ENCODE peak calls at places on chromosome 13, in four cellular contexts. F is K562, Z is GM12878, R is HepG2. X is an unnamed sample.

GRCh38 chr13:75101348-75101747 is 380.6 kb downstream of the TBC1D4 start:
- DNase-seq in F (no peak), Z (no peak), R (no peak), X (no peak)

GRCh38 chr13:56735537-56735942 is 405.2 kb upstream of the PRR20A start:
- DNase-seq in F (no peak), Z (no peak), R (no peak), X (peak)

GRCh38 chr13:28012383-28012782 is 23.9 kb upstream of the URAD start:
- DNase-seq in F (no peak), Z (no peak), R (no peak), X (no peak)

GRCh38 chr13:76717092-76717491 is 169.1 kb downstream of the KCTD12 start:
- DNase-seq in F (no peak), Z (no peak), R (no peak), X (no peak)

GRCh38 chr13:112859817-112860190 is 109.2 kb upstream of the MCF2L start:
- DNase-seq in F (no peak), Z (no peak), R (no peak), X (no peak)

GRCh38 chr13:112127564-112127963 is 60.6 kb downstream of the SOX1 start:
- DNase-seq in F (no peak), Z (no peak), R (no peak), X (no peak)

GRCh38 chr13:38564751-38565150 is 122.1 kb upstream of the FREM2 start:
- DNase-seq in F (no peak), Z (no peak), R (no peak), X (no peak)

GRCh38 chr13:111947026-111947810 is 119.7 kb upstream of the SOX1 start:
- DNase-seq in F (no peak), Z (no peak), R (no peak), X (no peak)

GRCh38 chr13:27273658-27274425 is 3.2 kb downstream of the RASL11A start:
- DNase-seq in F (no peak), Z (no peak), R (no peak), X (no peak)

GRCh38 chr13:97932006-97932405 is 21.5 kb upstream of the IPO5 start:
- DNase-seq in F (no peak), Z (no peak), R (no peak), X (no peak)

GRCh38 chr13:90591927-90592268 is 755.6 kb upstream of the MIR17HG start:
- DNase-seq in F (no peak), Z (no peak), R (peak), X (peak)

GRCh38 chr13:91544723-91545122 is 146.3 kb downstream of the GPC5 start:
- DNase-seq in F (no peak), Z (no peak), R (peak), X (peak)

GRCh38 chr13:110137677-110138008 is 169.3 kb downstream of the COL4A1 start:
- DNase-seq in F (peak), Z (no peak), R (peak), X (no peak)

GRCh38 chr13:97116754-97117153 is 105.4 kb upstream of the MBNL2 start:
- DNase-seq in F (no peak), Z (no peak), R (no peak), X (peak)

GRCh38 chr13:97567510-97568243 is 133.7 kb downstream of the RAP2A start:
- DNase-seq in F (no peak), Z (peak), R (peak), X (peak)

GRCh38 chr13:106986033-106986484 is 418.1 kb upstream of the ARGLU1 start:
- DNase-seq in F (no peak), Z (no peak), R (no peak), X (peak)

GRCh38 chr13:21813110-21813509 is 142.2 kb downstream of the FGF9 start:
- DNase-seq in F (no peak), Z (no peak), R (no peak), X (peak)

GRCh38 chr13:99280166-99280565 is 22.0 kb upstream of the GPR18 start:
- DNase-seq in F (no peak), Z (no peak), R (no peak), X (no peak)

GRCh38 chr13:105847532-105848295 is 687.7 kb downstream of the EFNB2 start:
- DNase-seq in F (no peak), Z (no peak), R (no peak), X (no peak)

GRCh38 chr13:51221674-51222509 is at the start of gene FAM124A:
- DNase-seq in F (peak), Z (no peak), R (no peak), X (peak)

GRCh38 chr13:106701810-106702341 is 133.9 kb upstream of the ARGLU1 start:
- DNase-seq in F (no peak), Z (no peak), R (no peak), X (no peak)

GRCh38 chr13:51862965-51863364 is 1.2 kb downstream of the CCDC70 start:
- DNase-seq in F (no peak), Z (no peak), R (no peak), X (no peak)

GRCh38 chr13:76009491-76009890 is 373.4 kb downstream of the LMO7 start:
- DNase-seq in F (no peak), Z (no peak), R (no peak), X (no peak)

GRCh38 chr13:39311619-39312018 is 273.4 kb downstream of the NHLRC3 start:
- DNase-seq in F (no peak), Z (no peak), R (no peak), X (no peak)

GRCh38 chr13:59601993-59602392 is 561.7 kb downstream of the DIAPH3 start:
- DNase-seq in F (no peak), Z (no peak), R (no peak), X (no peak)

GRCh38 chr13:33992891-33993336 is 175.0 kb downstream of the RFC3 start:
- DNase-seq in F (no peak), Z (no peak), R (peak), X (no peak)

GRCh38 chr13:75790198-75790970 is 154.3 kb downstream of the LMO7 start:
- DNase-seq in F (no peak), Z (no peak), R (no peak), X (no peak)

GRCh38 chr13:77002590-77003190 is 10.8 kb downstream of the CLN5 start:
- DNase-seq in F (no peak), Z (no peak), R (peak), X (peak)

GRCh38 chr13:39273953-39274352 is 235.7 kb downstream of the NHLRC3 start:
- DNase-seq in F (no peak), Z (no peak), R (no peak), X (peak)

GRCh38 chr13:25966086-25966485 is 85.7 kb downstream of the SHISA2 start:
- DNase-seq in F (no peak), Z (no peak), R (no peak), X (no peak)

GRCh38 chr13:41179593-41180250 is 14.6 kb downstream of the KBTBD7 start:
- DNase-seq in F (no peak), Z (no peak), R (no peak), X (no peak)

GRCh38 chr13:49086711-49087110 is 111.0 kb downstream of the FNDC3A start:
- DNase-seq in F (no peak), Z (no peak), R (no peak), X (no peak)

GRCh38 chr13:47121092-47121763 is 224.4 kb upstream of the HTR2A start:
- DNase-seq in F (peak), Z (no peak), R (no peak), X (no peak)

GRCh38 chr13:38697628-38698333 is 10.9 kb downstream of the FREM2 start:
- DNase-seq in F (no peak), Z (no peak), R (no peak), X (peak)

GRCh38 chr13:51260154-51260553 is 38.0 kb downstream of the FAM124A start:
- DNase-seq in F (no peak), Z (no peak), R (no peak), X (no peak)

GRCh38 chr13:40485611-40486517 is 180.6 kb downstream of the FOXO1 start:
- DNase-seq in F (no peak), Z (no peak), R (no peak), X (no peak)

GRCh38 chr13:98112456-98112855 is 30.4 kb upstream of the FARP1 start:
- DNase-seq in F (no peak), Z (no peak), R (no peak), X (no peak)

GRCh38 chr13:99407906-99408702 is 93.2 kb upstream of the TM9SF2 start:
- DNase-seq in F (no peak), Z (no peak), R (no peak), X (no peak)

GRCh38 chr13:111661052-111661451 is 340.6 kb downstream of the TEX29 start:
- DNase-seq in F (no peak), Z (no peak), R (no peak), X (no peak)

GRCh38 chr13:113732176-113732960 is 26.7 kb upstream of the TMEM255B start:
- DNase-seq in F (no peak), Z (no peak), R (no peak), X (no peak)

GRCh38 chr13:30453727-30454126 is 12.0 kb downstream of the HMGB1 start:
- DNase-seq in F (no peak), Z (no peak), R (no peak), X (no peak)
- TF ChIP-seq EZH2 in F (no peak), Z (no peak), R (no peak), X (no peak)

DNA sequence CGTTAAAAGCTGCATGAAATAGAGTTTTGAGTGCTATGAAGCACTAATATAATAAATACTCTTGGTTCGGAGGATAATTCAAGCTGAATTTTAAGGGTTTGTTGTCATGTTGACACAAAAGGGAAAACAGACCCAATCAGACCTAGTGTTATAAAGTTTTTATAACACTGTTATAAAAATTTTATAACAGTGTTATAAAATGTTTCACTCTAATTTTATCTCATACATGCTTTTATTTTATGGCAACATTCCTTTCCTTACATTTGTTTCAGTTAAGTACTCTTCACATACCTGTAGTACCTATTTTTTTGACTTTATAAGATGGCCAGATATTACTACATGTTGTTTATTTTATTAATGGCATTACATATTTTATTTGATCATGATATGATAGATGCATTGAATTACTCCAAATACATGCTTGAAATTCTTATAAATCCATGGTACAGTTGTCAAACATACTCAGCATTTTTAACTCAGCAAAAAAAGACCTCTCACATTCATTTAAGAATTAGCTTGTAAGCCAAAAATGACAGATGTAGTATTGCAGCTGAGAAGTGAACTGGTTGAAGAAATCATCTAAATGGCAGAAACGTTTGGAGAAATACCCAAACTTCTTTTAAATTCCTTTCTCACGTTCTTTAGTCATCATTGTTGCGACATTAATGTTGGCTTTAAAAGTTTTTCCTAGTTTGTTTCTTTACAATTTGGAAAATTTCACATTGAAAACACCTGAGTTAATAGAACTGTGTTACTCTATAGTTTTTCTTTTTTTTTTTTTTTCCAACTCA is 104.5 kb downstream of the PIBF1 start:
- DNase-seq in F (no peak), Z (no peak), R (no peak), X (no peak)
- TF ChIP-seq JUNB in F (no peak), Z (no peak), R (no peak), X (no peak)

DNA sequence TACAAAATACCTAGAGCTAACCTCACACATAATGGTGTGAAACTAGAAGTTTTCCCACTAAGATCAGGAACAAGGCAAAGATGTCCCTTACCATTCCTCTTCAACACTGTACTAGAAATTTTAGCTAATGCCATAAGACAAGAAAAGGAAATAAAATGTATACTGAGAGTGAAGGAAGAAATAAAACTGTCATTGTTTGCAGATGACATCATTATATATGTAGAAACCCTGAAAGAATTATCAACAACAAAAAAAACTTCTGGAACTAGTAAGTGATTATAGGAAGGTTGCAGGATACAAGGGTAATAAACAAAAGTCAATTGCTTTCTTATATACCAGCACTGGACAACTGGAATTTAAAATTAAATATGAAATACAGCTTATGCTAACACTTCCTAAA is 93.7 kb downstream of the TNFSF11 start:
- DNase-seq in F (no peak), Z (no peak), R (no peak), X (no peak)
- TF ChIP-seq EZH2 in F (no peak), Z (no peak), R (no peak), X (no peak)

DNA sequence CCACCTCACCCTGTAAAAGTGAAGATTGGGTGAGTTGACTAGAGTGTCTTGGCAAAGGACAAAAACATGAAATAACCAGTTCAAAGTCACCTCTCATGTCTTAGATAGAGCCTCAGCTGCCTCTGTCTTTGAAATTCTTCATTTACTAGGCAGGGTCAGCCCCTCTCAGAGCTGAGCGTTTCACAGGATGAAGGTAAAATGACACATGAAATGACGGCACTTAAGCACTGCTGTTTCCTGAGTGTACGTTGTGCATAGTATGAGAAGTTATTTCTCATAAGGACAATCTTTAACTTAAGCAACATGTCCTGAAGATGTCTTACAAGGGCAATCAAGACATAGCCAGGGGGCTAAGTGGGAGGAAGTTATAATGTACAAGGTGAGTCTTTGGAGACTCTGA is 32.3 kb upstream of the SLC10A2 start:
- DNase-seq in F (no peak), Z (no peak), R (no peak), X (no peak)
- TF ChIP-seq JUNB in F (no peak), Z (no peak), R (no peak), X (no peak)

X was measured in GM23338.